ENCODE peak calls at places on chromosomes 5 and 9, in nine cellular contexts. Z is uterus, P is IMR-90, E is body of pancreas, J is psoas muscle, B is tibial nerve, X is heart left ventricle, T is SK-N-SH, V is right lobe of liver. D is an unnamed sample.

GRCh38 chr5:43286623-43287022 is 26.6 kb downstream of the HMGCS1 start:
- DNase-seq in Z (no peak), B (no peak), J (no peak), T (no peak), E (no peak), X (no peak), P (no peak), V (no peak), D (no peak)

GRCh38 chr9:126395439-126396212 is 69.0 kb downstream of the MVB12B start:
- DNase-seq in X (no peak), J (no peak), V (peak; percentile 73), B (no peak), E (no peak), P (peak; percentile 82), T (no peak), Z (no peak), D (no peak)

GRCh38 chr5:27845248-27845647 is 806.9 kb upstream of the CDH9 start:
- DNase-seq in J (no peak), P (no peak), Z (no peak), V (no peak), B (no peak), E (no peak), X (no peak), T (no peak), D (no peak)

GRCh38 chr5:67623078-67623477 is 426.5 kb upstream of the CD180 start:
- DNase-seq in J (no peak), B (no peak), P (no peak), Z (no peak), V (no peak), T (no peak), X (no peak), E (no peak), D (no peak)

GRCh38 chr9:101706261-101706798 is 32.1 kb downstream of the GRIN3A start:
- DNase-seq in B (no peak), J (no peak), P (no peak), T (no peak), X (no peak), V (no peak), E (no peak), Z (no peak), D (no peak)

GRCh38 chr9:104093162-104093561 is 947 bp upstream of the SMC2 start:
- DNase-seq in B (no peak), P (peak; percentile 15), T (peak; percentile 5), E (no peak), V (no peak), Z (no peak), J (no peak), X (no peak), D (no peak)

GRCh38 chr9:20187318-20187717 is 398.5 kb upstream of the SLC24A2 start:
- DNase-seq in X (no peak), T (no peak), J (no peak), Z (no peak), V (no peak), B (no peak), P (no peak), E (no peak), D (no peak)

GRCh38 chr9:77386187-77386586 is 208.9 kb downstream of the VPS13A start:
- DNase-seq in T (no peak), X (no peak), B (no peak), P (peak; percentile 61), V (no peak), J (no peak), Z (no peak), E (no peak), D (no peak)

GRCh38 chr5:122263352-122264030 is 48.5 kb upstream of the SNCAIP start:
- DNase-seq in T (no peak), X (no peak), P (peak; percentile 76), Z (no peak), B (no peak), J (no peak), E (no peak), V (no peak), D (no peak)

GRCh38 chr5:2936413-2936812 is 184.9 kb upstream of the IRX2 start:
- DNase-seq in V (no peak), B (no peak), P (no peak), T (no peak), J (no peak), X (no peak), Z (no peak), E (no peak), D (no peak)

GRCh38 chr9:101029300-101030021 is 934 bp downstream of the PLPPR1 start:
- DNase-seq in Z (no peak), B (no peak), V (no peak), X (no peak), J (no peak), T (peak; percentile 4), E (no peak), P (no peak), D (no peak)

GRCh38 chr5:137296213-137296702 is 202.9 kb downstream of the SPOCK1 start:
- DNase-seq in E (no peak), P (peak; percentile 8), T (no peak), Z (no peak), X (no peak), B (no peak), V (no peak), J (peak; percentile 21), D (no peak)

GRCh38 chr9:120854596-120855327 is 12.0 kb upstream of the PSMD5 start:
- DNase-seq in V (no peak), P (no peak), J (no peak), X (no peak), T (no peak), B (no peak), Z (no peak), E (no peak), D (no peak)
- H3K36me3 ChIP-seq in V (peaks cover 4% of the 10 kb centered on the region), P (peaks cover 18% of the 10 kb centered on the region), J (no peaks in the 10 kb centered on the region), X (peaks cover 22% of the 10 kb centered on the region), T (peaks cover 20% of the 10 kb centered on the region), B (no peaks in the 10 kb centered on the region), Z (no peaks in the 10 kb centered on the region), E (no peaks in the 10 kb centered on the region), D (peaks cover 31% of the 10 kb centered on the region)

DNA sequence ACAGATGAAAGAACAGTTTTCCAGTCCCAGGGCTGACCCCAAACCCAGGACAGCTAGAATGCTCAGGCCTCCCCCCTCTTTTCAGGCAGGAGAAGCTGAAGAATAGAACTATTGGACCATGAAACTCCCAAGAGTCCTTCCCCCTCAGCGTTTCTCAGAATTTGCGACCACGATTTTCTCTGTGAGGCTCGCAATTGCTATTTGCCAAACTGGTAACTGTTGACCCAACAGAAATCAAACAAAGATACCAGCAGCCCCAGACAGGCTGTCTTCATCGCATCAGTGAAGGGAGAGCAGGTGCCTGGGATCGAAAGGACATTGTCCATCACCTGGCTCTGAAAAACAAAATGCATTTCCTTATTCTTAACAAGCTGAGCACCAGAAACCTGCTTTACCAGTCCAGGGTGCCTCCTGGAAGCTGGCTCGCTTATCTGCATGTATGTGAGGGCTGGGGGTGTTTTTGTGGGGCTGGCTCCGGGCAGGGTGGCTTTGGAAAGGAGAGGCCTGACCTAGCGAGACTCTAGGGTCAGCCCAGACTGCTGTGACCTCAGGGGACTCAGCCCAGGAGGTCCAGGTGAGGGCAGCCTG is 24.6 kb downstream of the WWC1 start:
- DNase-seq in Z (no peak), X (no peak), J (no peak), V (peak; percentile 56), B (no peak), T (no peak), E (peak; percentile 77), P (no peak), D (no peak)
- H3K4me3 ChIP-seq in Z (no peak overlapping the region), X (no peak overlapping the region), J (no peak overlapping the region), V (no peak overlapping the region), B (no peak overlapping the region), T (no peak overlapping the region), E (no peak overlapping the region), P (no peak overlapping the region), D (no peak overlapping the region)

GRCh38 chr9:8338742-8339425 is 539.3 kb upstream of the DMAC1 start:
- DNase-seq in Z (no peak), X (no peak), J (no peak), E (no peak), P (no peak), B (no peak), T (no peak), V (no peak), D (no peak)
- H3K9me3 ChIP-seq in Z (no peaks in the 10 kb centered on the region), X (no peaks in the 10 kb centered on the region), J (no peaks in the 10 kb centered on the region), E (no peaks in the 10 kb centered on the region), P (peaks cover 3% of the 10 kb centered on the region), B (no peaks in the 10 kb centered on the region), T (no peaks in the 10 kb centered on the region), V (no peaks in the 10 kb centered on the region), D (no peaks in the 10 kb centered on the region)

DNA sequence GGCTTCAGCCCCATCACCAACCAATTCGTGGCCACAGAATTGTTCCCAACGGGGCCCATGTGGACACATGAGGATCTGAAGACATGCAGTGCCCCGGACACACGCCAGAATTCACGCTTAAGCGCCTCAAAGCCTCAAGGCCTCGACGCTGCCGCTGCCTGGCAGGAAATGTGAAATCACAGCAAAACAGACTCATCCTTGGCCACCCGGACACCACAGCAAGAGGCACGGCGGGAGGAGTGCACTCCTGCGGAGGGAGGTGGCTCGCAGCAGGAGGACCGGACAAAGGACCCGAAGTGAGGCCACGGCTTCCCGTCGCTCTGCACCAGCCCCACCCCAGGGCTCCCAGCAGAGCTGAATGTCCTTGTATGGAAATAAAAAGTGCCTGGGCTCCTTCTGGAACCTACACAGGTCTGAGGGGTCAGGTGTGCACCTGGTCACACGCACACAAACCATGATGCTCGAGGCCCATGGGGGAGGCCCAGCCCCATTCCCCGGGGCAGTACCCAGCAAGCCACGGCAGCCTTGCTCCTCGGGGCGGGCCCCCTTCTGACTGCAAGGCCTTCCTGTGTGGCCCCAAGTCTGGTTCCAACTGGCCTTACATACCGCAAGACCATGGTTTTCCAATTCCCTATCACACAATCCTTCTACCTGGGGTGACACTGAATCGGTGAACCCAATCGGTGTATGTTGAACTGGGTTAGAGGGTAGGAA is 10.0 kb downstream of the SEC16A start:
- DNase-seq in V (no peak), T (no peak), B (no peak), P (no peak), E (no peak), X (no peak), J (no peak), Z (no peak), D (no peak)
- H3K36me3 ChIP-seq in V (peaks cover 95% of the 10 kb centered on the region), T (peaks cover 93% of the 10 kb centered on the region), B (peaks cover 7% of the 10 kb centered on the region), P (peaks cover 94% of the 10 kb centered on the region), E (peaks cover 11% of the 10 kb centered on the region), X (peaks cover 90% of the 10 kb centered on the region), J (peaks cover 7% of the 10 kb centered on the region), Z (no peaks in the 10 kb centered on the region), D (peaks cover 84% of the 10 kb centered on the region)

DNA sequence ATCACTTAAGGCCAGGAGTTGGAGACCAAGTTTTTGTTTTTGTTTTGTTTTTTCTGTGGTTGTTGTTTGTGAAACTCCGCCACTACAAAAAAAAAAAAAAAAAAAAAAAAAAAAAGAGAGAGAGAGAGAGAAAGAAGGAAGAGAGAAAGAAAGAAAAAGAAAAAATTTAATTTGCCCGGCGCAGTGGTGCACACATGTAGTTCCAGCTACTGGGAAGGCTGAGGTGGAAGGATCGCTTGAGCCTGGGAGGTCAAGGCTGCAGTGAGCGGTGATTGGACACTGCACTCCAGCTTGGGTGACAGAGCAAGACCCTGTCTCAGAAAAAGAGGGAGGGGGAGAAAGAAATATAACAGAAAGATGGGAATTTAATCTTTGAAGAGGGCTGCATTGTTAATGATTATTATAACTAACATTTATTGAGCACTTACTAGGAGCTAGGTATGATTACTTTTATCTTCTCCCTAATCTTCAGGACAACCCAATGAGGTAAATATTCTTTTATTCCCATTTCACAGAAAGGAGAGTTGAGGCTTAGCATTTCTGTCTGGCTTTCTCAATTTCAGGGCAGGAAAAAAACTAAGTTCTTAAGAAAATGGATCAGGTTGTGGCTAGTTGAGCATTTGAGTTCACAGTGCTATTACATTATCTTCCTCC is 1.0 kb downstream of the THG1L start:
- DNase-seq in B (no peak), P (no peak), Z (no peak), J (no peak), E (no peak), X (no peak), V (no peak), T (no peak), D (no peak)
- H3K4me3 ChIP-seq in B (peak overlapping the region; percentile 70), P (no peak overlapping the region), Z (peak overlapping the region; percentile 73), J (peak overlapping the region; percentile 78), E (no peak overlapping the region), X (peak overlapping the region; percentile 88), V (no peak overlapping the region), T (peak overlapping the region; percentile 84), D (peak overlapping the region; percentile 96)